ENCODE peak calls at places on chromosomes 3 and 15, in six cellular contexts. X, E, L, U, Y and F are unnamed samples.

GRCh38 chr3:117688583-117688982 is 979.0 kb downstream of the TUSC7 start:
- DNase-seq in U (no peak), L (no peak), X (no peak), Y (no peak), E (no peak), F (no peak)

GRCh38 chr15:74955796-74956647 is 550 bp downstream of the RPP25 start:
- DNase-seq in U (no peak), Y (peak; percentile 90), E (no peak), L (peak; percentile 81), X (peak; percentile 52), F (no peak)

GRCh38 chr3:66402596-66403267 is 98.1 kb downstream of the LRIG1 start:
- DNase-seq in U (no peak), E (no peak), Y (no peak), X (no peak), L (no peak), F (no peak)

GRCh38 chr3:178140491-178140890 is 395.7 kb upstream of the KCNMB2 start:
- DNase-seq in X (no peak), U (peak; percentile 20), L (no peak), Y (no peak), E (peak; percentile 20), F (peak; percentile 35)

GRCh38 chr3:60282840-60283239 is 968.4 kb downstream of the FHIT start:
- DNase-seq in Y (no peak), X (no peak), L (no peak), U (no peak), E (no peak), F (no peak)

GRCh38 chr3:17233398-17233800 is 348.6 kb downstream of the PLCL2 start:
- DNase-seq in L (peak; percentile 61), E (peak; percentile 20), Y (peak; percentile 65), X (peak; percentile 29), U (peak; percentile 20), F (peak; percentile 17)

GRCh38 chr3:124063168-124063909 is 71.4 kb upstream of the ROPN1 start:
- DNase-seq in Y (no peak), E (no peak), X (no peak), L (peak; percentile 13), U (peak; percentile 15), F (peak; percentile 7)

GRCh38 chr15:74992619-74993018 is 2.7 kb upstream of the SCAMP5 start:
- DNase-seq in L (no peak), Y (no peak), U (no peak), E (no peak), X (no peak), F (no peak)

GRCh38 chr3:106036706-106037105 is 167.9 kb upstream of the CBLB start:
- DNase-seq in E (no peak), X (no peak), U (no peak), Y (no peak), L (no peak), F (no peak)

GRCh38 chr3:123773681-123774431 is 110.3 kb downstream of the MYLK start:
- DNase-seq in E (peak; percentile 97), X (no peak), Y (peak; percentile 33), L (no peak), U (peak; percentile 44), F (no peak)

GRCh38 chr15:85063088-85063487 is 81.4 kb downstream of the PDE8A start:
- DNase-seq in U (no peak), X (no peak), L (no peak), Y (no peak), E (no peak), F (no peak)